ENCODE peak calls at places on chromosomes 2 and 18, in eight cellular contexts. C, N, F, I, A, W, Z and H are unnamed samples.

GRCh38 chr2:54728669-54729120 is 5.2 kb downstream of the EML6 start:
- DNase-seq in C (no peak), N (no peak), F (no peak), I (no peak), A (no peak), W (no peak), Z (peak; percentile 49), H (no peak)

GRCh38 chr2:120314656-120315366 is 31.1 kb upstream of the INHBB start:
- DNase-seq in C (no peak), N (peak; percentile 54), F (no peak), I (peak; percentile 52), A (no peak), W (no peak), Z (no peak), H (no peak)

GRCh38 chr2:27431395-27431794 is 3.0 kb downstream of the NRBP1 start:
- DNase-seq in C (peak; percentile 33), N (no peak), F (no peak), I (no peak), A (no peak), W (no peak), Z (no peak), H (no peak)

GRCh38 chr18:50879302-50880107 is 587 bp downstream of the ME2 start:
- DNase-seq in C (peak; percentile 56), N (no peak), F (no peak), I (peak; percentile 54), A (no peak), W (no peak), Z (no peak), H (no peak)

GRCh38 chr2:85914916-85915315 is 26.1 kb upstream of the ST3GAL5 start:
- DNase-seq in C (no peak), N (no peak), F (no peak), I (no peak), A (no peak), W (no peak), Z (no peak), H (no peak)

GRCh38 chr18:53254265-53254664 is 914.3 kb downstream of the DCC start:
- DNase-seq in C (no peak), N (no peak), F (peak; percentile 10), I (no peak), A (no peak), W (no peak), Z (no peak), H (no peak)

GRCh38 chr18:1618364-1618763 is 713.7 kb downstream of the ADCYAP1 start:
- DNase-seq in C (no peak), N (no peak), F (no peak), I (no peak), A (no peak), W (no peak), Z (no peak), H (no peak)

GRCh38 chr2:236855866-236856855 is 229.5 kb upstream of the COPS8 start:
- DNase-seq in C (no peak), N (no peak), F (no peak), I (peak; percentile 12), A (peak; percentile 35), W (no peak), Z (no peak), H (no peak)

GRCh38 chr2:60602828-60603532 is 49.5 kb upstream of the BCL11A start:
- DNase-seq in C (no peak), N (no peak), F (no peak), I (no peak), A (no peak), W (no peak), Z (no peak), H (no peak)

GRCh38 chr2:165957030-165957675 is 3.6 kb upstream of the TTC21B start:
- DNase-seq in C (no peak), N (no peak), F (no peak), I (no peak), A (no peak), W (no peak), Z (no peak), H (no peak)

GRCh38 chr2:138090330-138090729 is 126.1 kb downstream of the HNMT start:
- DNase-seq in C (peak; percentile 55), N (no peak), F (no peak), I (no peak), A (no peak), W (no peak), Z (peak; percentile 22), H (no peak)

GRCh38 chr2:183250472-183250871 is 126.2 kb downstream of the NUP35 start:
- DNase-seq in C (no peak), N (no peak), F (no peak), I (no peak), A (no peak), W (no peak), Z (no peak), H (no peak)

GRCh38 chr2:142935563-142936089 is 58.2 kb downstream of the KYNU start:
- DNase-seq in C (no peak), N (no peak), F (no peak), I (no peak), A (no peak), W (no peak), Z (no peak), H (no peak)

GRCh38 chr2:142936629-142937028 is 59.2 kb downstream of the KYNU start:
- DNase-seq in C (no peak), N (no peak), F (no peak), I (no peak), A (no peak), W (no peak), Z (no peak), H (no peak)

GRCh38 chr2:142938240-142938639 is 60.8 kb downstream of the KYNU start:
- DNase-seq in C (no peak), N (no peak), F (no peak), I (no peak), A (no peak), W (no peak), Z (no peak), H (no peak)

GRCh38 chr2:142940606-142941223 is 63.3 kb downstream of the KYNU start:
- DNase-seq in C (no peak), N (no peak), F (no peak), I (no peak), A (no peak), W (no peak), Z (no peak), H (no peak)

DNA sequence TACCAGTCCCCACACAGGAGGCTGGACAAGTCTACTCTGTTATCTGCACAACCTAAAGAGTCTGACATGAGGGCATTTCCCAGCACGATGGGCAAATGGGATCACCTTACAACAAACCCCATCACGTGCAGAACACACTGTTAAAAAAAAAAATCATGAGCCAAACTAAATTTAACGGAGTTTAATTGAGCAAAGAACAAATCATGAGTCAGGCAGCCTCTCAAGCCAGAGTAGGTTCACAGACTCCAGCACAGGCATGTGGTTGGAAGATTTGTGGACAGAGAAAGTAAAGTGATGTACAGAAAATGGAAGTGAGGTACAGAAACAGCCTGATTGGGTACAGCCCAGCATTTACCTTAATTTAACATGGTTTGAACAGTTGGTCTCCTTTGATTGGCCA is 59.9 kb downstream of the KYNU start:
- DNase-seq in C (no peak), N (no peak), F (no peak), I (no peak), A (no peak), W (no peak), Z (no peak), H (no peak)
- TF ChIP-seq POLR2A in C (no peak), N (no peak), F (no peak), I (no peak), A (no peak), W (no peak), Z (no peak), H (no peak)

GRCh38 chr2:108640731-108641130 is 78.6 kb upstream of the RANBP2 start:
- DNase-seq in C (peak; percentile 46), N (no peak), F (no peak), I (no peak), A (no peak), W (no peak), Z (no peak), H (no peak)

GRCh38 chr2:108633379-108633778 is 85.9 kb upstream of the RANBP2 start:
- DNase-seq in C (no peak), N (no peak), F (no peak), I (no peak), A (no peak), W (no peak), Z (no peak), H (no peak)

GRCh38 chr2:108635630-108636354 is 83.5 kb upstream of the RANBP2 start:
- DNase-seq in C (no peak), N (no peak), F (no peak), I (no peak), A (no peak), W (no peak), Z (no peak), H (no peak)

GRCh38 chr2:108634591-108635160 is 84.6 kb upstream of the RANBP2 start:
- DNase-seq in C (no peak), N (no peak), F (no peak), I (no peak), A (no peak), W (no peak), Z (no peak), H (no peak)

DNA sequence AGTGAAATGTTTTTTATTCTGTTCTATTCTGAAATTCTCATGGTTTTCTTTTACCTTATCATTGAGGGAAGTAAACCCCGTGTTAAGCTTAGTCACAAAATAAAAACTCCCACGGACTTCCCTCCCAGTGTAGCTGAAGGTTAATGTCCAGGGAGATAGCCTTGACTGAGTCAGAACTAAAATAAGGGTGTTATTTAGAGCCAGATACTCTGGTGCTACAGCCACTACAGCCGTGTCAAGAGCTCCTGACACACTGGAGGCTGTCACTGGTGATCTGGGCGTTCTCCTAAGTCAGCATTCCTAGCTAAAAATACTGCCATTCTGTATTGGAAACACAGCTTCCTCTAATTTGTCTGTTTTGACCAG is 82.0 kb upstream of the RANBP2 start:
- DNase-seq in C (peak; percentile 79), N (no peak), F (no peak), I (peak; percentile 72), A (no peak), W (no peak), Z (no peak), H (peak; percentile 87)
- TF ChIP-seq POLR2A in C (no peak), N (no peak), F (no peak), I (no peak), A (no peak), W (no peak), Z (no peak), H (peak; percentile 69)

DNA sequence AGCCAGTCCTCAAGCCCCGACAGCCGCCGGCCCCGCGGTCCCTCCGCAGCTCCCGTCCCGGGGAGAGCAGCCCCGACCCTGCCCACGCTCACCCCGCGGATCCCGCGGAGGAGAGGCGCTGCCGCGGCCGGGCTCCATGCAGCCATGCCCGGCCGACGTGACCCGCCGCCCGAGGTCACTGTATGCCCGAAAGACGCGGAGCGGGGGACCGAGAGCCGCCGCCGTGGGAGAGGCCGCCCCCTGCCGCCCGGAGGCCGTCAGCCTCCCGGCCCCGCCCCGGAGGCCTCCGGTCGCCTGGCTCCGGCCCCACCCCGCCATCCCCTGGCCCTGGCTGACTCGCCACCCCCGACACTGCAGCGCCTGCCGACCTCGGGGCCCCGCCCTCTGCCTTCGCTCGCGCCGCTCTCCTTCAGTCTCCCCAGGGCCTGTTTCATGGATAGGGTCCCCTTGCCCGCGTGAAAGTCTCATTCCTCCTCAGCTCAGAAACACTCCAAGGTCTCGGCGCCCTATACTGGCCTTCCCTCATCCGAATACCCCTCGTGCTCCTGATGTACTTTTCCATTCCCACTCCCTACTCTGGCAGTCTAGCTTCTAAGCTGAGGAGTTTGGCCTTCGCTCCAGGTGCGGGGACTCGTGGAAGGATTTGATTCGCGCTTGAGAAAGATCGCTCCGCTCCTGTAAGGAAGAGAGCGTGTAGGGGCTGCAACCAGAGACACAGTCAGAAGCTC is at the start of gene BOLA3:
- DNase-seq in C (peak; percentile 93), N (peak; percentile 84), F (peak; percentile 49), I (peak; percentile 89), A (peak; percentile 90), W (no peak), Z (peak; percentile 39), H (peak; percentile 74)
- TF ChIP-seq POLR2A in C (peak; percentile 65), N (no peak), F (peak; percentile 91), I (peak; percentile 58), A (no peak), W (no peak), Z (peak; percentile 78), H (no peak)

GRCh38 chr2:238169021-238169707 is 10.4 kb downstream of the ERFE start:
- DNase-seq in C (peak; percentile 58), N (no peak), F (no peak), I (no peak), A (no peak), W (no peak), Z (no peak), H (peak; percentile 31)
- TF ChIP-seq POLR2A in C (no peak), N (no peak), F (no peak), I (no peak), A (no peak), W (no peak), Z (no peak), H (no peak)